ENCODE peak calls at places on chromosomes 2 and 18, in six cellular contexts. One of them, this sample, is unnamed.

GRCh38 chr18:63322908-63323634 is 3.5 kb upstream of the BCL2 start:
- DNase-seq in Caki2: peak
- DNase-seq in nucleus accumbens: peak
- DNase-seq in Calu3: peak
- DNase-seq in GM04504: no peak
- DNase-seq in H54: peak
- DNase-seq in this sample: no peak

GRCh38 chr2:219418570-219419189 is 503 bp downstream of the DES start:
- DNase-seq in nucleus accumbens: no peak
- DNase-seq in Calu3: no peak
- DNase-seq in H54: no peak
- DNase-seq in GM04504: no peak
- DNase-seq in Caki2: no peak
- DNase-seq in this sample: no peak

GRCh38 chr2:217929757-217930707 is 72.8 kb downstream of the TNS1 start:
- DNase-seq in Calu3: no peak
- DNase-seq in Caki2: no peak
- DNase-seq in nucleus accumbens: no peak
- DNase-seq in GM04504: peak
- DNase-seq in H54: no peak
- DNase-seq in this sample: peak

GRCh38 chr2:216464104-216464720 is 34.4 kb upstream of the RPL37A start:
- DNase-seq in Caki2: no peak
- DNase-seq in H54: no peak
- DNase-seq in nucleus accumbens: no peak
- DNase-seq in GM04504: no peak
- DNase-seq in Calu3: no peak
- DNase-seq in this sample: no peak

GRCh38 chr2:234083572-234084348 is 33.3 kb downstream of the SPP2 start:
- DNase-seq in Caki2: no peak
- DNase-seq in Calu3: no peak
- DNase-seq in nucleus accumbens: no peak
- DNase-seq in GM04504: no peak
- DNase-seq in H54: no peak
- DNase-seq in this sample: no peak

GRCh38 chr2:121367246-121367900 is 82.4 kb upstream of the TFCP2L1 start:
- DNase-seq in nucleus accumbens: no peak
- DNase-seq in Caki2: no peak
- DNase-seq in H54: no peak
- DNase-seq in GM04504: no peak
- DNase-seq in Calu3: no peak
- DNase-seq in this sample: no peak

GRCh38 chr2:134727385-134727784 is 8.6 kb upstream of the TMEM163 start:
- DNase-seq in nucleus accumbens: no peak
- DNase-seq in GM04504: no peak
- DNase-seq in Calu3: no peak
- DNase-seq in H54: peak
- DNase-seq in Caki2: peak
- DNase-seq in this sample: no peak

GRCh38 chr18:5103693-5104092 is 93.4 kb downstream of the AKAIN1 start:
- DNase-seq in Caki2: no peak
- DNase-seq in H54: no peak
- DNase-seq in nucleus accumbens: no peak
- DNase-seq in GM04504: no peak
- DNase-seq in Calu3: no peak
- DNase-seq in this sample: no peak

GRCh38 chr2:215740071-215740470 is 273.3 kb downstream of the MREG start:
- DNase-seq in nucleus accumbens: no peak
- DNase-seq in Caki2: no peak
- DNase-seq in H54: no peak
- DNase-seq in GM04504: no peak
- DNase-seq in Calu3: no peak
- DNase-seq in this sample: no peak

GRCh38 chr18:12420831-12421421 is 13.2 kb downstream of the PRELID3A start:
- DNase-seq in H54: no peak
- DNase-seq in GM04504: no peak
- DNase-seq in nucleus accumbens: no peak
- DNase-seq in Caki2: no peak
- DNase-seq in Calu3: no peak
- DNase-seq in this sample: no peak

GRCh38 chr2:149388120-149388816 is 57.9 kb downstream of the LYPD6 start:
- DNase-seq in GM04504: no peak
- DNase-seq in nucleus accumbens: no peak
- DNase-seq in Caki2: no peak
- DNase-seq in Calu3: no peak
- DNase-seq in H54: no peak
- DNase-seq in this sample: no peak

GRCh38 chr18:11541179-11541578 is 68.2 kb upstream of the SLC35G4 start:
- DNase-seq in nucleus accumbens: no peak
- DNase-seq in Calu3: no peak
- DNase-seq in H54: no peak
- DNase-seq in Caki2: no peak
- DNase-seq in GM04504: no peak
- DNase-seq in this sample: no peak

GRCh38 chr2:98483257-98483861 is 38.7 kb downstream of the INPP4A start:
- DNase-seq in Calu3: peak
- DNase-seq in H54: no peak
- DNase-seq in Caki2: no peak
- DNase-seq in nucleus accumbens: no peak
- DNase-seq in GM04504: no peak
- DNase-seq in this sample: no peak

GRCh38 chr2:101047075-101047766 is 45.1 kb downstream of the RPL31 start:
- DNase-seq in Caki2: peak
- DNase-seq in Calu3: peak
- DNase-seq in H54: peak
- DNase-seq in GM04504: no peak
- DNase-seq in nucleus accumbens: no peak
- DNase-seq in this sample: peak

GRCh38 chr18:62751341-62751821 is 36.0 kb downstream of the PHLPP1 start:
- DNase-seq in nucleus accumbens: no peak
- DNase-seq in Calu3: no peak
- DNase-seq in H54: no peak
- DNase-seq in GM04504: no peak
- DNase-seq in Caki2: peak
- DNase-seq in this sample: no peak

GRCh38 chr2:75047189-75047812 is 88.9 kb downstream of the POLE4 start:
- DNase-seq in Caki2: no peak
- DNase-seq in Calu3: no peak
- DNase-seq in nucleus accumbens: no peak
- DNase-seq in H54: peak
- DNase-seq in GM04504: no peak
- DNase-seq in this sample: no peak

GRCh38 chr2:207215300-207215699 is 49.6 kb upstream of the KLF7 start:
- DNase-seq in H54: no peak
- DNase-seq in nucleus accumbens: no peak
- DNase-seq in GM04504: no peak
- DNase-seq in Calu3: no peak
- DNase-seq in Caki2: no peak
- DNase-seq in this sample: no peak

GRCh38 chr2:232438951-232439757 is 16.8 kb upstream of the ALPI start:
- DNase-seq in GM04504: no peak
- DNase-seq in Calu3: peak
- DNase-seq in Caki2: no peak
- DNase-seq in nucleus accumbens: peak
- DNase-seq in H54: no peak
- DNase-seq in this sample: peak

GRCh38 chr2:130963058-130963848 is 126.5 kb downstream of the ARHGEF4 start:
- DNase-seq in GM04504: no peak
- DNase-seq in nucleus accumbens: no peak
- DNase-seq in H54: no peak
- DNase-seq in Caki2: no peak
- DNase-seq in Calu3: no peak
- DNase-seq in this sample: no peak

GRCh38 chr2:190909680-190910079 is 29.1 kb downstream of the GLS start:
- DNase-seq in Calu3: no peak
- DNase-seq in GM04504: no peak
- DNase-seq in nucleus accumbens: no peak
- DNase-seq in Caki2: no peak
- DNase-seq in H54: no peak
- DNase-seq in this sample: no peak

GRCh38 chr18:79199691-79200374 is 130.6 kb downstream of the ATP9B start:
- DNase-seq in GM04504: no peak
- DNase-seq in nucleus accumbens: no peak
- DNase-seq in H54: no peak
- DNase-seq in Calu3: no peak
- DNase-seq in Caki2: no peak
- DNase-seq in this sample: no peak

This sample was measured in pancreas.